ENCODE peak calls at places on chromosome 1, in six cellular contexts. M is T-helper 2 cell; W is posterior vena cava; P is WTC11; S is activated naive CD4-positive, alpha-beta T cell treated with anti-CD3 and anti-CD28 coated beads, Interleukin-2, amount 10 ng/mL, durations not matched to agents 7 days and 5 days; I is left ventricle myocardium inferior. O is an unnamed sample.
A peak's percentile ranks its signal among the peaks of the same experiment; 100 is the strongest.

GRCh38 chr1:83497563-83497962 is 501.4 kb downstream of the TTLL7 start:
- DNase-seq in M (no peak), W (no peak), P (no peak), S (no peak), I (no peak), O (no peak)

GRCh38 chr1:43687301-43688108 is 19.8 kb upstream of the ST3GAL3 start:
- DNase-seq in M (no peak), W (no peak), P (no peak), S (no peak), I (peak; percentile 32), O (no peak)

GRCh38 chr1:205344010-205344808 is 12.5 kb downstream of the KLHDC8A start:
- DNase-seq in M (no peak), W (no peak), P (peak; percentile 66), S (peak; percentile 64), I (no peak), O (peak; percentile 8)

GRCh38 chr1:245685111-245685810 is 530.5 kb downstream of the KIF26B start:
- DNase-seq in M (no peak), W (no peak), P (no peak), S (no peak), I (no peak), O (no peak)

GRCh38 chr1:22143065-22143514 is at the start of gene WNT4:
- DNase-seq in M (no peak), W (no peak), P (peak; percentile 57), S (peak; percentile 44), I (no peak), O (no peak)

GRCh38 chr1:209363112-209363511 is 220.4 kb upstream of the CAMK1G start:
- DNase-seq in M (no peak), W (no peak), P (no peak), S (no peak), I (no peak), O (no peak)

GRCh38 chr1:181126289-181126688 is 37.8 kb downstream of the IER5 start:
- DNase-seq in M (no peak), W (no peak), P (no peak), S (no peak), I (no peak), O (no peak)

GRCh38 chr1:39214021-39214713 is 9.7 kb downstream of the MACF1 start:
- DNase-seq in M (no peak), W (no peak), P (no peak), S (no peak), I (peak; percentile 39), O (peak; percentile 48)

O was measured in C1 segment of cervical spinal cord.